ENCODE peak calls at places on chromosome 19, in five cellular contexts. N is lower lobe of right lung, Y is heart right ventricle, M is transverse colon, O is GM23248. H is an unnamed sample.
A peak's percentile ranks its signal among the peaks of the same experiment; 100 is the strongest.

GRCh38 chr19:56141416-56141992 is 417 bp downstream of the ZNF444 start:
- DNase-seq in N (no peak), O (peak; percentile 59), M (peak; percentile 29), Y (no peak), H (no peak)

GRCh38 chr19:46887240-46887782 is 26.5 kb downstream of the ARHGAP35 start:
- DNase-seq in N (no peak), Y (no peak), O (peak; percentile 39), M (no peak), H (no peak)

GRCh38 chr19:12733369-12733896 is 1.1 kb downstream of the TRIR start:
- DNase-seq in M (no peak), N (no peak), O (peak; percentile 85), Y (no peak), H (no peak)

GRCh38 chr19:36213793-36214387 is 575 bp downstream of the ZNF565 start:
- DNase-seq in O (peak; percentile 64), N (peak; percentile 52), M (no peak), Y (no peak), H (no peak)

GRCh38 chr19:19460258-19460731 is 54.8 kb downstream of the GATAD2A start:
- DNase-seq in N (peak; percentile 46), O (peak; percentile 42), Y (no peak), M (no peak), H (no peak)

GRCh38 chr19:48060381-48060780 is 16.5 kb upstream of the CABP5 start:
- DNase-seq in Y (no peak), M (no peak), O (no peak), N (no peak), H (no peak)

GRCh38 chr19:46976845-46977320 is 42.8 kb upstream of the NPAS1 start:
- DNase-seq in O (peak; percentile 86), M (no peak), Y (no peak), N (no peak), H (peak; percentile 72)

GRCh38 chr19:13846533-13847032 is 30.4 kb upstream of the NANOS3 start:
- DNase-seq in O (peak; percentile 96), M (peak; percentile 93), Y (peak; percentile 87), N (peak; percentile 96), H (peak; percentile 99)

GRCh38 chr19:57648336-57649003 is 15.5 kb downstream of the ZNF211 start:
- DNase-seq in Y (no peak), O (no peak), M (no peak), N (no peak), H (no peak)

GRCh38 chr19:32865326-32865725 is 4.2 kb downstream of the SLC7A9 start:
- DNase-seq in O (no peak), Y (no peak), M (no peak), N (no peak), H (no peak)

GRCh38 chr19:56134655-56134922 is 6.5 kb upstream of the ZNF444 start:
- DNase-seq in Y (no peak), O (no peak), N (no peak), M (no peak), H (no peak)

GRCh38 chr19:2014731-2015610 is 543 bp downstream of the BTBD2 start:
- DNase-seq in Y (peak; percentile 46), N (peak; percentile 59), M (no peak), O (peak; percentile 67), H (no peak)

GRCh38 chr19:18388328-18389094 is 2.6 kb downstream of the GDF15 start:
- DNase-seq in O (peak; percentile 84), M (peak; percentile 88), Y (peak; percentile 88), N (peak; percentile 91), H (no peak)

GRCh38 chr19:43425567-43426392 is 11.1 kb downstream of the TEX101 start:
- DNase-seq in Y (no peak), O (peak; percentile 64), N (no peak), M (peak; percentile 92), H (peak; percentile 17)

GRCh38 chr19:38730731-38731589 is 13.3 kb downstream of the CAPN12 start:
- DNase-seq in Y (no peak), M (no peak), N (peak; percentile 45), O (no peak), H (no peak)

GRCh38 chr19:40208602-40209001 is 9.6 kb downstream of the TTC9B start:
- DNase-seq in N (no peak), M (no peak), Y (no peak), O (no peak), H (no peak)

GRCh38 chr19:17255150-17255621 is 9.4 kb downstream of the USHBP1 start:
- DNase-seq in M (no peak), Y (no peak), N (peak; percentile 65), O (no peak), H (no peak)

GRCh38 chr19:32924200-32924599 is 47.6 kb downstream of the CEP89 start:
- DNase-seq in M (peak; percentile 31), N (no peak), Y (no peak), O (peak; percentile 27), H (no peak)

GRCh38 chr19:2547033-2547680 is 71.2 kb downstream of the GADD45B start:
- DNase-seq in Y (no peak), M (no peak), O (no peak), N (peak; percentile 37), H (no peak)

GRCh38 chr19:49818691-49819331 is 722 bp downstream of the MED25 start:
- DNase-seq in O (peak; percentile 47), M (no peak), N (no peak), Y (no peak), H (no peak)

GRCh38 chr19:8241646-8242045 is 32.5 kb downstream of the CERS4 start:
- DNase-seq in N (no peak), M (no peak), O (no peak), Y (no peak), H (no peak)
- H3K27ac ChIP-seq in N (peak overlapping the region; percentile 61), M (no peak overlapping the region), O (no peak overlapping the region), Y (peak overlapping the region; percentile 88), H (no peak overlapping the region)

GRCh38 chr19:15432018-15432494 is 13.3 kb upstream of the AKAP8L start:
- DNase-seq in N (no peak), M (no peak), O (peak; percentile 46), Y (no peak), H (no peak)
- H3K27ac ChIP-seq in N (peak overlapping the region; percentile 60), M (peak overlapping the region; percentile 76), O (peak overlapping the region; percentile 20), Y (peak overlapping the region; percentile 72), H (peak overlapping the region; percentile 59)

GRCh38 chr19:44807162-44807561 is 1.7 kb upstream of the BCAM start:
- DNase-seq in N (peak; percentile 57), Y (no peak), O (peak; percentile 16), M (peak; percentile 72), H (no peak)
- H3K27ac ChIP-seq in N (peak overlapping the region; percentile 80), Y (no peak overlapping the region), O (no peak overlapping the region), M (peak overlapping the region; percentile 35), H (peak overlapping the region; percentile 82)

GRCh38 chr19:4679416-4679815 is 9.3 kb upstream of the MYDGF start:
- DNase-seq in Y (no peak), M (no peak), O (no peak), N (no peak), H (no peak)

GRCh38 chr19:4673726-4674125 is 3.6 kb upstream of the MYDGF start:
- DNase-seq in N (no peak), Y (no peak), M (no peak), O (no peak), H (no peak)

GRCh38 chr19:4678881-4679379 is 8.8 kb upstream of the MYDGF start:
- DNase-seq in M (no peak), N (no peak), O (peak; percentile 18), Y (no peak), H (no peak)

GRCh38 chr19:4675346-4675745 is 5.2 kb upstream of the MYDGF start:
- DNase-seq in O (no peak), N (no peak), Y (no peak), M (no peak), H (no peak)

GRCh38 chr19:4676955-4677731 is 7.0 kb upstream of the MYDGF start:
- DNase-seq in N (peak; percentile 64), Y (no peak), M (peak; percentile 34), O (peak; percentile 67), H (no peak)
- H3K27ac ChIP-seq in N (no peak overlapping the region), Y (peak overlapping the region; percentile 27), M (no peak overlapping the region), O (no peak overlapping the region), H (no peak overlapping the region)